ENCODE peak calls at places on chromosomes 6 and 20, in five cellular contexts. A, H, D, O and Y are unnamed samples.

GRCh38 chr20:61912665-61913422 is 152.8 kb downstream of the TAF4 start:
- DNase-seq in A (no peak), H (no peak), D (no peak), O (peak; percentile 9), Y (no peak)

GRCh38 chr6:42692151-42692911 is 30.1 kb downstream of the PRPH2 start:
- DNase-seq in A (no peak), H (no peak), D (peak; percentile 90), O (no peak), Y (peak; percentile 68)

GRCh38 chr6:108543165-108543940 is 17.4 kb upstream of the FOXO3 start:
- DNase-seq in A (no peak), H (no peak), D (no peak), O (no peak), Y (no peak)

GRCh38 chr6:159062564-159062945 is 17.8 kb upstream of the TAGAP start:
- DNase-seq in A (no peak), H (no peak), D (no peak), O (no peak), Y (no peak)

GRCh38 chr20:63697868-63698545 is 1.6 kb downstream of the TNFRSF6B start:
- DNase-seq in A (no peak), H (peak; percentile 20), D (no peak), O (no peak), Y (no peak)

GRCh38 chr6:154593122-154593521 is 82.6 kb upstream of the CNKSR3 start:
- DNase-seq in A (peak; percentile 56), H (peak; percentile 64), D (peak; percentile 41), O (no peak), Y (no peak)

GRCh38 chr6:105202486-105202885 is 22.7 kb upstream of the POPDC3 start:
- DNase-seq in A (no peak), H (no peak), D (no peak), O (no peak), Y (no peak)

GRCh38 chr6:148747145-148747492 is 289 bp downstream of the UST start:
- DNase-seq in A (peak; percentile 54), H (peak; percentile 57), D (no peak), O (no peak), Y (no peak)

DNA sequence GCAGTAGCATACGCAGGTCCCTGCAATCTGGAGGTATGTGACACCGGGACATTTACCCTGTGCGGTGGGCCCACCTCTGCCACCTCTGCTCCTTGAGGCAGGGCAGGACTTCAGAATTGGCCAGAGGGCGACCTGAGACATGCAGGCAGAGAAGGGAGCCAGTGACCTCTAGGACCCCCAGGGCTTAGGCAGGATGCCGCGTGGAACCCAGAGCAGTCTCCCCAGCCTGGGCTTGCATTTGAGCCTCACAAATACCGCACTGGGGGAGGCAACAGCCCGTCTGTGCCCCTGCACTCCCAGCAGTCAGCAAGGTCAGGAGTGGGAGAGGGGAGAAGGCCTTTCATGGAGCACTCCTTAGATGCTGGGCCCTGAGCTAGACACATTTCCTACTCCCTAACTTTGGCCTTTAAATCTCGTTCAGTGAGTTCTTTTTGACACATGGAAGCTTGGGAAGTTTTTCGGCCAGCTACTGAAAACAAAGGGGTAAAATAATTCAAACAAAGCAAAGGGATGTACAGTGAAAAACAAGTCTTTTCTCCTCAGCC is 41.8 kb downstream of the C20orf203 start:
- DNase-seq in A (no peak), H (no peak), D (no peak), O (no peak), Y (no peak)
- H3K27ac ChIP-seq in A (no peak overlapping the region), H (no peak overlapping the region), D (no peak overlapping the region), O (no peak overlapping the region), Y (no peak overlapping the region)

DNA sequence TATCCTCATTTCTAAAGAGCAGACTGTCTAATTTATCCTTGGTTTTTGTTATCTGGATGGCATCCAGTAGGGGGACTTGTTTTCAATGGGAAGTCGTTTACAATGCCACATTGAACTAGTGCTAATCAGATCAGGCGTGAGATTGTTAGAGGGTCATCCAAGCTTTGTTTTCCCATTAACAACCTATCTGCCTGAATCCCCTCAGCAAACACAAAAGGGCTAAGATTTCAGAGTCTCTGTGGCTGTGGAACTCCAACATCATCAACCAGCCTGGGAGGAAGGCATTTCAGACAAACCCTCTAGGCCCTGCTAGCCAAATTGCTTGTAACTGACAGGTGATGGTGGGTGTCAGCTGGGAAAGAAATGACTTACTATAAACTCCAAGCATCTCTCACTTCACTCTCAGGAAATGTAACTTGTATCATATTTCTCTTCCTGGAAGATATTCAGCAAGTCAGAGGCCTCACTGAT is 47.7 kb downstream of the COL19A1 start:
- DNase-seq in A (no peak), H (no peak), D (no peak), O (no peak), Y (no peak)
- TF ChIP-seq CTCF in A (no peak), H (no peak), D (peak; percentile 13), O (no peak), Y (no peak)

DNA sequence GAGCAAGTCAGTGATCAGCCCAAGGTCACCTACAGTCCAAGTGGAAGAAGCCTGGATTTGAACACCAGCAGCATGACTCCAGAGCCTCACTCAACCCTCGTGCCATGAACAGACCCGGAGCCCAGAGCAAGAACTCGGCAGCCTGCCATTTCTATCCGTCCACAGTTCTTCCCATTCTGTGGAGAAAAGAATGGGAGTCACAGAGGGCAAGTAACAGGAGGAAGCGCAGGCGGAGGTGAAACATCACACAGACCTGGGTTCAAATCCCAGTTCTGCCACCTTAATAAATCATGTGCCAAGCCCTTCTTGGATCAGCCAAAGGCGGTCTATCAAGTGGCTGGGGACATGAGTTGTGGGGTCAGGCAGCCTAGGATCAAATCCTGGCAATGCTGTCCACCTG is 4.3 kb downstream of the PREX1 start:
- DNase-seq in A (no peak), H (no peak), D (no peak), O (no peak), Y (no peak)
- H3K27ac ChIP-seq in A (no peak overlapping the region), H (no peak overlapping the region), D (no peak overlapping the region), O (no peak overlapping the region), Y (no peak overlapping the region)

DNA sequence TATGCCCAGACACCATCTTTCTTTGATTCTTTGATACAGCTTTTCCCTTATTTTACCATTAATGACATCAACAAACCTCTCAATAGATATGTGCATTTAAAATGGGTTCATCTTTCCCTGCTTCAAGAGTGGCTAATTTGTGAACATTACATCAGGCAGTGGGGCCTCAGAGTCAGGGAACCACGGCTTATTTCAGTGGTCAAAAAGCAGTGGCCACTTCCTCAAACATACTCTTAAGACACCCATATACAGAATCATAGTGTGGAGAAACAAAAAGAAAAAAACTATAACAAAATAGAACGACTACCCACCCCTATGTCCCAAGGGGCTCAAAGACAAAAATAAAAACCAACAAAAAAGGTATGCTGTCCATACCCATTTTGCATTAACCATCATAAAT is 12.9 kb downstream of the SALL4 start:
- DNase-seq in A (no peak), H (no peak), D (no peak), O (no peak), Y (no peak)
- TF ChIP-seq CTCF in A (no peak), H (no peak), D (no peak), O (no peak), Y (no peak)

DNA sequence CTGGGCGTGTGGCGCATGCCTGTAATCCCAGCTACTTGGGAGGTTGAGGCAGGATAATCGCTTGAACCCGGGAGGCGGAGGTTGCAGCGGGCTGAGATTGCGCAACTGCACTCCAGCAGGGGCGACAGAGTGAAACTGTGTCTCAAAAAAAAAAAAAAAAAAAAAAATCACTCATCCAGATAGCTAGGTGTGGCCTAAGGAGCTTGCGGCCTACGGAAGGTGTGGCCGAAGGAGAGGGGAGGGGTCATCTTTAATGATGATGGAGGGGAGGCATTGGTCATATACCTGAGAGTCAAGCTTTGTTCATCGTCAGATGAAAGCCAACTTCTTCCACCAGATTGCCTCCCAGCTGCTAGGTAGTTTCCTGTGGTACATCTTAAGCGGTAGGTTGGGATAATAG is 801 bp upstream of the PPARD start:
- DNase-seq in A (no peak), H (no peak), D (no peak), O (no peak), Y (no peak)
- H3K27ac ChIP-seq in A (no peak overlapping the region), H (no peak overlapping the region), D (no peak overlapping the region), O (no peak overlapping the region), Y (no peak overlapping the region)

DNA sequence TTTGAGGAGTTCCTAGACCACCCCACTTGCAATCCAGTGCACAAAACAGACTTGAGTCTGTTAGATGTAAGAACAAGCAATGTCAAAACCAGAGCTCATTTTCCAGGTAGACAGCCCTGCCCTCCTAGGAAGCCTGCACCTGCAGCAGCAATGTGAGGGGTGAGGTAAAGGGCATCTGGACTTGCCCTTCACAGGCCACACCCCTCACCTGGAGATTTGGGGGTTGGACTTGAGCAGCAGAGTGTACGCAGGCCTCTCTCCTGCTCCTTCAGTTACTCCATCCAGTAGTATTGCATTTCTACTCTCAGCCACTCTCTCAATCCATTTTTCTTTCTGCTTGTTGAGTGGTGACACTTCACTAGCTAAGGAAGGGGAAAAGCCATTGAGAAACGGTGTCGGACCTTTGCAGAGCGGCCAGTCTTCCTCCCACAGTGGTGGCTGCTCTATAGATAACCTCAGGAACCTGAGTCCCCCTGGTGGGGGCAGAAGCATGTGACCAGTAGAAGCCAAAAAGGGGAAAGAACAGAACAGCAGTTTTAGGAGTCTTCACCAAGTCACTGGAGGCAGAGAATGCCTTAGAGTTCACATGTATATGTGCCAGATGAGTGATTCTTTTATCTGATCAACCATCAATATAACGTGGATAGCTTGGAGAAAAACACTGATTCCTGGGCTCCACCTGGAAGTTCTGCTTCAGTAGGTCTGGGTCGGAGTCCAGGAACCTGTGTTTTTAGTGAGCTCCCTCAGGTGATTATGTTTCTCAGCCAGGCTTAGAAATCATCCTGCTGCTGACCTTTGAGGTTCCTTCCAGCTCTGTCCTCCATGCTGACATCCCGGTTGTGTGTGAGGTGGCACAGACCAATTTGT is 28.0 kb downstream of the ARFGEF2 start:
- DNase-seq in A (no peak), H (no peak), D (no peak), O (no peak), Y (no peak)
- TF ChIP-seq CTCF in A (no peak), H (no peak), D (no peak), O (no peak), Y (no peak)